ENCODE peak calls at places on chromosomes 11 and 22, in four cellular contexts. O is CD8-positive, alpha-beta T cell; D is WTC11; R is body of pancreas. L is an unnamed sample.

GRCh38 chr11:111777094-111778046 is 11.2 kb upstream of the PPP2R1B start:
- DNase-seq in O (no peak), D (no peak), R (peak; percentile 38), L (no peak)

GRCh38 chr11:22192642-22193347 is at the start of gene ANO5:
- DNase-seq in O (peak; percentile 13), D (peak; percentile 82), R (peak; percentile 83), L (peak; percentile 75)

GRCh38 chr11:119370486-119371046 is 10.9 kb downstream of the USP2 start:
- DNase-seq in O (peak; percentile 26), D (no peak), R (no peak), L (no peak)

GRCh38 chr22:50627914-50628542 is at the start of gene ARSA:
- DNase-seq in O (peak; percentile 79), D (peak; percentile 82), R (peak; percentile 87), L (peak; percentile 83)

GRCh38 chr11:6526411-6527135 is 29.5 kb downstream of the DNHD1 start:
- DNase-seq in O (no peak), D (no peak), R (no peak), L (no peak)

GRCh38 chr11:68504432-68505066 is 44.0 kb downstream of the PPP6R3 start:
- DNase-seq in O (no peak), D (no peak), R (no peak), L (no peak)

GRCh38 chr11:121414141-121414918 is 37.8 kb upstream of the SORL1 start:
- DNase-seq in O (no peak), D (no peak), R (no peak), L (no peak)

GRCh38 chr22:17086750-17087149 is 1.9 kb downstream of the IL17RA start:
- DNase-seq in O (peak; percentile 31), D (no peak), R (no peak), L (no peak)

GRCh38 chr11:61836193-61836592 is 8.1 kb downstream of the FADS2 start:
- DNase-seq in O (no peak), D (no peak), R (no peak), L (no peak)

GRCh38 chr22:21926728-21927127 is 25.9 kb downstream of the PPM1F start:
- DNase-seq in O (no peak), D (no peak), R (peak; percentile 37), L (no peak)

GRCh38 chr11:16973565-16973964 is 40.6 kb downstream of the PLEKHA7 start:
- DNase-seq in O (no peak), D (no peak), R (no peak), L (no peak)

GRCh38 chr11:117045956-117046355 is 52.3 kb downstream of the SIK3 start:
- DNase-seq in O (no peak), D (no peak), R (no peak), L (no peak)

GRCh38 chr11:88478136-88478785 is 140.7 kb upstream of the CTSC start:
- DNase-seq in O (no peak), D (no peak), R (no peak), L (no peak)

GRCh38 chr11:63504933-63505586 is 824 bp upstream of the LGALS12 start:
- DNase-seq in O (no peak), D (no peak), R (peak; percentile 85), L (no peak)

GRCh38 chr22:37303821-37304274 is 21.5 kb downstream of the CYTH4 start:
- DNase-seq in O (peak; percentile 49), D (no peak), R (no peak), L (no peak)

GRCh38 chr11:130161441-130161840 is 1.9 kb downstream of the ST14 start:
- DNase-seq in O (no peak), D (no peak), R (no peak), L (no peak)

GRCh38 chr11:119389611-119390254 is 8.2 kb upstream of the USP2 start:
- DNase-seq in O (no peak), D (peak; percentile 79), R (no peak), L (no peak)

GRCh38 chr11:72353861-72354260 is 80.5 kb downstream of the CLPB start:
- DNase-seq in O (no peak), D (peak; percentile 47), R (no peak), L (no peak)

GRCh38 chr22:23997092-23997491 is 8.2 kb downstream of the GSTT4 start:
- DNase-seq in O (no peak), D (no peak), R (no peak), L (no peak)

GRCh38 chr22:23574877-23575276 is 5.2 kb downstream of the IGLL1 start:
- DNase-seq in O (no peak), D (no peak), R (no peak), L (no peak)

GRCh38 chr11:73233704-73234402 is 15.8 kb downstream of the P2RY2 start:
- DNase-seq in O (no peak), D (peak; percentile 2), R (no peak), L (peak; percentile 1)

GRCh38 chr11:10669258-10670033 is 24.1 kb downstream of the IRAG1 start:
- DNase-seq in O (no peak), D (no peak), R (no peak), L (no peak)

GRCh38 chr11:70597751-70598377 is 199.5 kb downstream of the CTTN start:
- DNase-seq in O (no peak), D (no peak), R (no peak), L (no peak)

GRCh38 chr11:134358165-134358852 is 26.5 kb downstream of the GLB1L2 start:
- DNase-seq in O (no peak), D (peak; percentile 10), R (no peak), L (no peak)

GRCh38 chr11:123187221-123187620 is 7.8 kb downstream of the CLMP start:
- DNase-seq in O (no peak), D (no peak), R (no peak), L (no peak)

GRCh38 chr11:19714387-19715363 is 2.0 kb downstream of the NAV2 start:
- DNase-seq in O (no peak), D (peak; percentile 47), R (peak; percentile 63), L (peak; percentile 35)

GRCh38 chr11:123188508-123189165 is 6.4 kb downstream of the CLMP start:
- DNase-seq in O (no peak), D (no peak), R (peak; percentile 27), L (no peak)

GRCh38 chr11:15163136-15163535 is 48.4 kb downstream of the INSC start:
- DNase-seq in O (no peak), D (no peak), R (no peak), L (no peak)

GRCh38 chr22:42844756-42845155 is 12.3 kb downstream of the ARFGAP3 start:
- DNase-seq in O (no peak), D (no peak), R (no peak), L (no peak)

GRCh38 chr11:113278925-113279324 is 35.5 kb upstream of the TTC12 start:
- DNase-seq in O (no peak), D (no peak), R (no peak), L (no peak)
- TF ChIP-seq CTCF in O (no peak), D (no peak), R (no peak), L (no peak)

DNA sequence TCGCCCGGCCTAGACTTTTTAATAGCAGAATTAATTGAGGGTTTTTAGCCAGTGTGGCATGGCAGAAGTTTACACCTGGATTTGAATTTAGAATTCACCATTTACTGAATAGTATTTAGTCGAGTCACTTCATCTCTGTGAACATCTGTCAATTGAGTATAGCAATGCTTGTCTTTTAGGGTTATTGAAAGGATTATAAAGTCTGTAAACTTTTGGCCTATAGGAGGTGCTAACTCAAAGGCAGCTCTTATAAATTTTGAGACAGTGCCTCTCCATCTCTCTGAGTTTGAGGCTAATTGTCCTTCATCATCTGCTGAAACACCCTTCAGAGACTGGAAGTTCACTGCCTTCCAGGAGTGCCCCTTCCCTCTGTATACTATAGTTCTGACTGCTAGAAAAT is 205.0 kb downstream of the NELL1 start:
- DNase-seq in O (no peak), D (no peak), R (no peak), L (no peak)
- TF ChIP-seq CTCF in O (no peak), D (no peak), R (no peak), L (no peak)

GRCh38 chr22:25666308-25666707 is 75.7 kb upstream of the MYO18B start:
- DNase-seq in O (no peak), D (peak; percentile 38), R (peak; percentile 37), L (no peak)
- TF ChIP-seq CTCF in O (no peak), D (no peak), R (no peak), L (no peak)

GRCh38 chr11:97461044-97461880 is 1071.4 kb downstream of the JRKL start:
- DNase-seq in O (no peak), D (no peak), R (no peak), L (no peak)
- TF ChIP-seq CTCF in O (no peak), D (no peak), R (no peak), L (no peak)

GRCh38 chr22:39622881-39623367 is 52.4 kb downstream of the CACNA1I start:
- DNase-seq in O (peak; percentile 66), D (peak; percentile 87), R (peak; percentile 47), L (peak; percentile 86)
- TF ChIP-seq CTCF in O (peak; percentile 43), D (peak; percentile 60), R (peak; percentile 45), L (peak; percentile 78)

GRCh38 chr11:92552942-92553341 is 328.3 kb downstream of the FAT3 start:
- DNase-seq in O (no peak), D (no peak), R (no peak), L (no peak)
- TF ChIP-seq CTCF in O (no peak), D (no peak), R (peak; percentile 47), L (no peak)

GRCh38 chr11:102254047-102254446 is 63.2 kb upstream of the BIRC3 start:
- DNase-seq in O (no peak), D (peak; percentile 21), R (no peak), L (no peak)
- TF ChIP-seq CTCF in O (no peak), D (peak; percentile 45), R (no peak), L (no peak)

GRCh38 chr11:32323814-32324130 is 111.6 kb downstream of the WT1 start:
- DNase-seq in O (no peak), D (no peak), R (no peak), L (no peak)
- TF ChIP-seq CTCF in O (peak; percentile 2), D (no peak), R (no peak), L (no peak)

L was measured in glutamatergic neuron.